ENCODE peak calls at places on chromosomes 16 and 17, in ten cellular contexts. J is effector memory CD4-positive, alpha-beta T cell; B is small intestine; Z is retinal pigment epithelial cell; E is GOT3; N is endothelial cell; F is HT-29; W is right cardiac atrium; H is NCI-H187; T is tibial nerve. V is an unnamed sample.

GRCh38 chr16:22233050-22233405 is 26.9 kb downstream of the EEF2K start:
- DNase-seq in J (no peak), B (no peak), Z (no peak), E (no peak), N (no peak), F (no peak), W (no peak), H (no peak), T (no peak), V (no peak)

GRCh38 chr17:42436401-42436800 is 13.3 kb upstream of the CAVIN1 start:
- DNase-seq in J (no peak), B (no peak), Z (no peak), E (peak; percentile 46), N (no peak), F (no peak), W (no peak), H (no peak), T (peak; percentile 71), V (no peak)

GRCh38 chr17:7839199-7839889 is 5.3 kb downstream of the KDM6B start:
- DNase-seq in J (no peak), B (peak; percentile 85), Z (no peak), E (no peak), N (no peak), F (no peak), W (peak; percentile 40), H (no peak), T (no peak), V (no peak)

GRCh38 chr16:49019081-49019633 is 262.5 kb downstream of the CBLN1 start:
- DNase-seq in J (no peak), B (peak; percentile 2), Z (no peak), E (no peak), N (no peak), F (no peak), W (no peak), H (no peak), T (no peak), V (no peak)

GRCh38 chr16:78576941-78577340 is 477.5 kb downstream of the WWOX start:
- DNase-seq in J (no peak), B (no peak), Z (no peak), E (no peak), N (no peak), F (no peak), W (no peak), H (no peak), T (no peak), V (no peak)

GRCh38 chr17:73052923-73053322 is 39.6 kb downstream of the SLC39A11 start:
- DNase-seq in J (no peak), B (no peak), Z (no peak), E (no peak), N (no peak), F (no peak), W (no peak), H (no peak), T (no peak), V (no peak)

GRCh38 chr17:13646969-13647368 is 45.2 kb upstream of the HS3ST3A1 start:
- DNase-seq in J (no peak), B (no peak), Z (no peak), E (no peak), N (no peak), F (no peak), W (no peak), H (no peak), T (no peak), V (no peak)

GRCh38 chr16:56115817-56116576 is 75.3 kb upstream of the GNAO1 start:
- DNase-seq in J (no peak), B (no peak), Z (no peak), E (no peak), N (no peak), F (no peak), W (no peak), H (no peak), T (no peak), V (no peak)

GRCh38 chr17:43637563-43638323 is 24.0 kb downstream of the MEOX1 start:
- DNase-seq in J (no peak), B (no peak), Z (peak; percentile 30), E (no peak), N (no peak), F (no peak), W (no peak), H (no peak), T (no peak), V (no peak)

GRCh38 chr16:14302031-14302398 is 230.9 kb downstream of the MRTFB start:
- DNase-seq in J (no peak), B (peak; percentile 33), Z (no peak), E (peak; percentile 51), N (peak; percentile 32), F (peak; percentile 65), W (peak; percentile 89), H (peak; percentile 30), T (no peak), V (no peak)

GRCh38 chr16:16003719-16004313 is 54.4 kb downstream of the ABCC1 start:
- DNase-seq in J (no peak), B (no peak), Z (no peak), E (no peak), N (no peak), F (no peak), W (no peak), H (no peak), T (no peak), V (no peak)

GRCh38 chr17:50890675-50891516 is 24.7 kb upstream of the TOB1 start:
- DNase-seq in J (no peak), B (peak; percentile 60), Z (no peak), E (no peak), N (no peak), F (peak; percentile 61), W (no peak), H (no peak), T (no peak), V (no peak)

GRCh38 chr17:55576237-55576998 is 65.2 kb upstream of the SMIM36 start:
- DNase-seq in J (no peak), B (no peak), Z (peak; percentile 26), E (no peak), N (no peak), F (peak; percentile 75), W (peak; percentile 62), H (no peak), T (peak; percentile 41), V (no peak)

GRCh38 chr16:89341697-89342694 is 124.5 kb downstream of the ZNF778 start:
- DNase-seq in J (no peak), B (no peak), Z (no peak), E (no peak), N (no peak), F (no peak), W (peak; percentile 54), H (no peak), T (no peak), V (no peak)

GRCh38 chr16:73068546-73069401 is 20.8 kb upstream of the ZFHX3 start:
- DNase-seq in J (no peak), B (no peak), Z (peak; percentile 94), E (peak; percentile 37), N (no peak), F (peak; percentile 5), W (peak; percentile 89), H (no peak), T (no peak), V (no peak)

GRCh38 chr17:28346746-28347246 is 10.5 kb downstream of the POLDIP2 start:
- DNase-seq in J (no peak), B (peak; percentile 38), Z (no peak), E (no peak), N (peak; percentile 23), F (peak; percentile 40), W (peak; percentile 70), H (no peak), T (no peak), V (no peak)

GRCh38 chr17:80283116-80283852 is 22.6 kb downstream of the RNF213 start:
- DNase-seq in J (no peak), B (no peak), Z (no peak), E (no peak), N (no peak), F (no peak), W (no peak), H (no peak), T (no peak), V (no peak)

GRCh38 chr16:29029168-29029994 is 44.5 kb downstream of the LAT start:
- DNase-seq in J (no peak), B (no peak), Z (peak; percentile 98), E (peak; percentile 87), N (no peak), F (no peak), W (no peak), H (no peak), T (no peak), V (peak; percentile 43)

GRCh38 chr17:47388825-47389224 is 65.1 kb downstream of the EFCAB13 start:
- DNase-seq in J (no peak), B (no peak), Z (no peak), E (no peak), N (no peak), F (no peak), W (no peak), H (no peak), T (no peak), V (no peak)

GRCh38 chr17:60395508-60396065 is 3.7 kb upstream of the USP32 start:
- DNase-seq in J (no peak), B (no peak), Z (peak; percentile 80), E (no peak), N (no peak), F (no peak), W (no peak), H (no peak), T (no peak), V (no peak)

GRCh38 chr16:53458623-53459022 is 24.4 kb downstream of the RBL2 start:
- DNase-seq in J (no peak), B (no peak), Z (no peak), E (no peak), N (no peak), F (no peak), W (no peak), H (no peak), T (no peak), V (no peak)

GRCh38 chr17:79414063-79414462 is 196.8 kb downstream of the RBFOX3 start:
- DNase-seq in J (no peak), B (no peak), Z (no peak), E (no peak), N (no peak), F (no peak), W (no peak), H (no peak), T (no peak), V (no peak)

GRCh38 chr17:74749262-74750038 is 1.0 kb downstream of the NHERF1 start:
- DNase-seq in J (no peak), B (peak; percentile 95), Z (no peak), E (no peak), N (no peak), F (peak; percentile 25), W (peak; percentile 72), H (no peak), T (no peak), V (peak; percentile 31)

GRCh38 chr17:37220609-37220953 is 155.2 kb upstream of the C17orf78 start:
- DNase-seq in J (peak; percentile 8), B (no peak), Z (no peak), E (no peak), N (peak; percentile 34), F (peak; percentile 18), W (no peak), H (no peak), T (no peak), V (peak; percentile 28)

GRCh38 chr16:49811630-49812334 is 44.1 kb downstream of the ZNF423 start:
- DNase-seq in J (no peak), B (no peak), Z (no peak), E (no peak), N (no peak), F (no peak), W (peak; percentile 74), H (no peak), T (no peak), V (no peak)

GRCh38 chr16:87587636-87588035 is 14.7 kb upstream of the JPH3 start:
- DNase-seq in J (no peak), B (no peak), Z (no peak), E (no peak), N (no peak), F (no peak), W (no peak), H (no peak), T (no peak), V (no peak)

GRCh38 chr16:10736926-10737625 is 6.6 kb upstream of the NUBP1 start:
- DNase-seq in J (peak; percentile 48), B (peak; percentile 80), Z (no peak), E (no peak), N (peak; percentile 68), F (peak; percentile 84), W (peak; percentile 73), H (peak; percentile 1), T (peak; percentile 57), V (peak; percentile 77)

GRCh38 chr16:65122974-65123845 is 1.3 kb upstream of the CDH11 start:
- DNase-seq in J (no peak), B (no peak), Z (no peak), E (peak; percentile 22), N (peak; percentile 40), F (no peak), W (peak; percentile 92), H (no peak), T (peak; percentile 62), V (no peak)